ENCODE peak calls at places on chromosomes 16 and 17, in six cellular contexts. Z is progenitor cell of endocrine pancreas, R is WTC11, H is HCT116, A is thoracic aorta, M is fibroblast of mammary gland. W is an unnamed sample.
A peak's percentile ranks its signal among the peaks of the same experiment; 100 is the strongest.

GRCh38 chr17:32398946-32399345 is 45.4 kb upstream of the PSMD11 start:
- DNase-seq in Z (no peak), R (no peak), H (no peak), A (no peak), M (no peak), W (no peak)

GRCh38 chr17:61454095-61454931 is 2.1 kb downstream of the TBX4 start:
- DNase-seq in Z (no peak), R (peak; percentile 49), H (no peak), A (no peak), M (no peak), W (no peak)

GRCh38 chr17:78127888-78128615 is 503 bp downstream of the TMC6 start:
- DNase-seq in Z (peak; percentile 33), R (peak; percentile 61), H (no peak), A (no peak), M (no peak), W (no peak)

GRCh38 chr17:31371511-31372097 is 19.9 kb upstream of the RAB11FIP4 start:
- DNase-seq in Z (no peak), R (no peak), H (no peak), A (no peak), M (peak; percentile 80), W (peak; percentile 51)

GRCh38 chr16:73176577-73177013 is 128.7 kb upstream of the ZFHX3 start:
- DNase-seq in Z (no peak), R (no peak), H (peak; percentile 48), A (no peak), M (peak; percentile 92), W (peak; percentile 86)

GRCh38 chr16:78097522-78097921 is 1.9 kb upstream of the WWOX start:
- DNase-seq in Z (no peak), R (no peak), H (no peak), A (no peak), M (no peak), W (no peak)

GRCh38 chr16:396605-397004 is 394 bp upstream of the NME4 start:
- DNase-seq in Z (no peak), R (peak; percentile 59), H (no peak), A (no peak), M (peak; percentile 46), W (peak; percentile 62)

GRCh38 chr16:56866955-56867830 is 2.2 kb downstream of the SLC12A3 start:
- DNase-seq in Z (peak; percentile 37), R (no peak), H (peak; percentile 43), A (no peak), M (peak; percentile 72), W (peak; percentile 75)

GRCh38 chr17:63966646-63967265 is 6.0 kb downstream of the SCN4A start:
- DNase-seq in Z (no peak), R (no peak), H (no peak), A (no peak), M (no peak), W (no peak)

GRCh38 chr16:11706180-11706742 is 36.4 kb downstream of the TXNDC11 start:
- DNase-seq in Z (no peak), R (no peak), H (no peak), A (no peak), M (peak; percentile 56), W (no peak)

GRCh38 chr16:56354016-56354415 is 71.3 kb downstream of the AMFR start:
- DNase-seq in Z (no peak), R (no peak), H (no peak), A (no peak), M (no peak), W (no peak)

GRCh38 chr17:63699638-63700527 is at the start of gene LIMD2:
- DNase-seq in Z (peak; percentile 60), R (peak; percentile 76), H (no peak), A (no peak), M (no peak), W (peak; percentile 16)

DNA sequence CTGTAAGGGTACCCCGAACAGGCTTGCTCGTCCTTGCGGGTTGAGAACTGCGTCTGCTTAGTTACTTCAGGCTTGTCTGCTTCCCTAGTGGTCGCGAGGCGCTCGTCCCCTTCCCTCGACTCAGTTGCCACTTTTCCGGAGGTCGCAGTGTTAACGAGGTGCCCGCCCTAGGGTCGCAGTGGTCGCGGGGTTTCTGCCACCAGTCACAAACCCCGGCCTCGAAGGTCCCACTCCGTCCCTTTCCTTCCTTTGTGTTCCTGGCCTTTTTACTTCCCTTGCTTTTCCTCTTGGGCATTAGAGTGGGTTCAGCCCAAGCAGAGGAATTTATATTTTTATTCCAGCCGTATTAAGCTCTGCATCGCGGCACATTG is 299 bp downstream of the NUP85 start:
- DNase-seq in Z (no peak), R (no peak), H (no peak), A (no peak), M (no peak), W (no peak)
- TF ChIP-seq CTCF in Z (peak; percentile 18), R (no peak), H (no peak), A (no peak), M (no peak), W (no peak)

GRCh38 chr16:66849543-66849942 is 5.3 kb downstream of the CA7 start:
- DNase-seq in Z (no peak), R (peak; percentile 32), H (no peak), A (no peak), M (no peak), W (no peak)
- TF ChIP-seq CTCF in Z (no peak), R (no peak), H (no peak), A (no peak), M (no peak), W (no peak)

DNA sequence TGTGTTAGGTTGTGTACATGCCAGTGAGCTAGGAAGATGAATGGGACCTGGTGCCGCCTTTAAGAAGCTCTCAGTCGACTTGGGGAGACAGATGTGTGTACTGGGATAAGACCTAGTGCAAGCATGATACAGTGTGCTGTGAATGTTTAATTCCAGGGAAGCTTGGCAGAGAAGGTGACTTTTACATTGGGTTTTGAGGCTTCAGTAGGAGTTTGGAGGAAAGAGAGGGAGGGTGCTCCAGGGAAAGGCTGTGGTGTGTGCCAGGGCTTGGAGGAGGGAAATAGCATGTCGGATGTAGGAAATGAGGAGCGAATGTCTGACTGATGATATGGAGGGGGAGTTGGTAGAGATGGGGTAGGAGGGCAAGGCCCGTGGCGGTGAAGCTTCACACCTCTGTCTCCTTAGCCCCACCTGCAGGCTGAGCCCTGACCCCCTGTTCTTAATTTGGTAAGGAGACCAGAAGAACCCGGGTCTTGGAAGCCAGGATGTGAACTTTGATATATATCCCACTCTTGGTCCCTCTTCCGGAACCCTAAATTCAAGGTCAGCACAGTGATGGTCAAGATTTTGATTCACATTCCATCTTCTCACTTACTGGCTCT is 76.6 kb downstream of the PLCG2 start:
- DNase-seq in Z (no peak), R (peak; percentile 53), H (no peak), A (no peak), M (no peak), W (no peak)
- TF ChIP-seq CTCF in Z (no peak), R (no peak), H (no peak), A (no peak), M (no peak), W (no peak)

GRCh38 chr17:19886116-19886515 is 18.4 kb upstream of the ULK2 start:
- DNase-seq in Z (no peak), R (no peak), H (no peak), A (no peak), M (no peak), W (no peak)
- TF ChIP-seq CTCF in Z (no peak), R (no peak), H (no peak), A (no peak), M (no peak), W (no peak)

DNA sequence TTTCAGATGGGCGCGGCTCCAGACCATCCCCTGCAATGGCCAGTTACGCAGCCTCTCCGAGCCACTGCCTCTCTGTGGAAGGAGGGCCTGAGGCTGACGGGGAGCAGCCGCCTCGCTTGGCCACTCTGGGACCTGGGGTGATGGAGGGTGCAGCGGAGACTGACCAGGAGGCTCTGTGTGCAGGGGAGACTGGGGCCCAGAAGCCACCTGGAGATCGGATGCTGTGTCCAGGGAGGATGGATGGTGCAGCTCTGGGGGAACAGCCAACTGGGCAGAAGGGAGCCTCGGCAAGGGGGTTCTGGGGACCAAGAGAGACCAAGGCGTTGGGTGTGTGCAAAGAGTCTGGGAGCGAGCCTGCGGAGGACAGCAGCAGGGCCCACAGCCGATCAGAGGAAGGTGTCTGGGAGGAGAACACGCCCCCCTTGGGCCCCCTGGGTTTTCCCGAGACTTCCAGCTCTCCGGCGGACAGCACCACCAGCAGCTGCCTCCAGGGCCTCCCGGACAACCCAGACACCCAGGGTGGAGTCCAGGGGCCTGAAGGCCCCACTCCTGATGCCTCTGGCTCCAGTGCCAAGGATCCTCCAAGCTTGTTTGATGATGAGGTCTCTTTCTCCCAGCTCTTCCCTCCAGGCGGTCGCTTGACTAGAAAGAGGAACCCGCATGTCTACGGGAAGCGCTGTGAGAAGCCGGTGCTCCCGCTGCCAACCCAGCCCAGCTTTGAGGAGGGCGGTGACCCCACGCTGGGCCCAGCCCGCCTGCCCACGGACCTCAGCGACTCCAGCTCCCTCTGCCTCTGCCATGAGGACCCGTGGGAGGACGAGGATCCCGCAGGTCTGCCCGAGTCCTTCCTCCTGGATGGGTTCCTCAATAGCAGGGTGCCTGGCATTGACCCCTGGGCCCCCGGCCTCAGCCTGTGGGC is 17.4 kb upstream of the ZFPM1 start:
- DNase-seq in Z (no peak), R (no peak), H (no peak), A (no peak), M (no peak), W (no peak)
- TF ChIP-seq CTCF in Z (no peak), R (no peak), H (no peak), A (no peak), M (no peak), W (no peak)

GRCh38 chr16:71896688-71897368 is 1.5 kb downstream of the IST1 start:
- DNase-seq in Z (no peak), R (no peak), H (no peak), A (no peak), M (no peak), W (no peak)

GRCh38 chr16:71894229-71894920 is 956 bp upstream of the IST1 start:
- DNase-seq in Z (no peak), R (peak; percentile 64), H (peak; percentile 43), A (no peak), M (peak; percentile 68), W (peak; percentile 81)

GRCh38 chr16:71894921-71895678 is at the start of gene IST1:
- DNase-seq in Z (peak; percentile 98), R (peak; percentile 97), H (peak; percentile 96), A (peak; percentile 95), M (peak; percentile 99), W (peak; percentile 99)

GRCh38 chr16:71893888-71894228 is 1.5 kb upstream of the IST1 start:
- DNase-seq in Z (no peak), R (no peak), H (no peak), A (no peak), M (no peak), W (no peak)

DNA sequence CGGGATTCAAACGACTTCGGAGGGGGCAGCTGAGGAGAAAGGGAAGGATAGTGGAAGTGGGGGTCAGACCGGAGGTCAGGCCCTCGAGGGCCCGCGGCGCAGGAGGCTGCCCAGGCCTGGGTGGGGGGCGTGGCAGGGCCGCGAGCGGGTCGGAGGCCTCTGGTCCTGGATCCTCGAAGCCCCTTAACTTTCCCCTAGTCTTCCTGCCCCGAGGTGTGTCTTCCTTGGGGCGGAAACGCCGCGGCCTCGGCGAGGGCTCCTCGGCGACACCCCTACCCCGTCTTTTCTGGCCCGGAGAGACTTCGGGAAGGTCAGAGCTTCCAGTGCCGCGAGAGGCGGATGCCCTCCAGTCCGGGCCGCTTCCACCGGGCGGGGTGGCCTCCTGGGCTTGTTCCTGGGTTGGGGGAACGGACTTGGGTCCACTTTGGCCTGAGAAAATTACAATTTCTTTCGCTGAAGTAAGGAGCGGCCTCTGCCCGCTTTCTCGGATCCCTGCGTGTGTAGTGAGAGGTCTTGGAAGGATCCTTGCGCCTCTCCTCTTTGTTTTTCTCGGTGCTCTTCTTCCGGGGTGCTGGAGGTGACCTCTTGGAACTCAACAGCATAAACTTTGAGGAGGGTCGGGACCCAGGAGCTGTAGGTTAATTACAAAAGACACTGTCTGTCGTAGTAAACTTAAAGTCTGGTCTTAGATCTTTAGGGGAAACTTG is 501 bp downstream of the IST1 start:
- DNase-seq in Z (peak; percentile 27), R (peak; percentile 38), H (no peak), A (no peak), M (peak; percentile 45), W (peak; percentile 60)
- TF ChIP-seq CTCF in Z (no peak), R (no peak), H (no peak), A (no peak), M (no peak), W (no peak)

W was measured in fibroblast of villous mesenchyme.